ENCODE peak calls at places on chromosomes 6 and 20, in eight cellular contexts. F is activated naive CD8-positive, alpha-beta T cell treated with anti-CD3 and anti-CD28 coated beads for 36 hours; B is substantia nigra; U is fibroblast of mammary gland; N is RKO; A is amniotic stem cell; D is right cardiac atrium; K is body of pancreas. J is an unnamed sample.

GRCh38 chr6:147109707-147110106 is 94.5 kb upstream of the STXBP5 start:
- DNase-seq in F (no peak), B (no peak), U (no peak), N (no peak), A (no peak), D (no peak), K (no peak), J (no peak)

GRCh38 chr6:20472748-20473147 is 61.5 kb upstream of the CDKAL1 start:
- DNase-seq in F (no peak), B (no peak), U (no peak), N (no peak), A (no peak), D (no peak), K (no peak), J (no peak)

GRCh38 chr20:10521068-10521834 is 86.1 kb downstream of the SLX4IP start:
- DNase-seq in F (no peak), B (no peak), U (peak), N (no peak), A (peak), D (no peak), K (no peak), J (no peak)

GRCh38 chr6:69232506-69233194 is 564.2 kb downstream of the LMBRD1 start:
- DNase-seq in F (peak), B (peak), U (peak), N (no peak), A (peak), D (peak), K (peak), J (no peak)

GRCh38 chr20:5809495-5809894 is 59.3 kb downstream of the SHLD1 start:
- DNase-seq in F (no peak), B (no peak), U (no peak), N (no peak), A (no peak), D (no peak), K (no peak), J (no peak)

GRCh38 chr20:64150756-64151633 is 13.3 kb upstream of the MYT1 start:
- DNase-seq in F (no peak), B (no peak), U (no peak), N (no peak), A (no peak), D (no peak), K (no peak), J (no peak)

GRCh38 chr20:62980380-62980960 is 26.3 kb downstream of the BHLHE23 start:
- DNase-seq in F (no peak), B (no peak), U (no peak), N (no peak), A (no peak), D (no peak), K (no peak), J (no peak)

GRCh38 chr6:13365320-13365719 is 37.0 kb upstream of the TBC1D7 start:
- DNase-seq in F (no peak), B (no peak), U (no peak), N (no peak), A (no peak), D (no peak), K (no peak), J (no peak)

GRCh38 chr6:46263709-46264091 is 92.9 kb upstream of the ENPP5 start:
- DNase-seq in F (no peak), B (no peak), U (peak), N (no peak), A (peak), D (no peak), K (no peak), J (no peak)

GRCh38 chr6:13406781-13407180 is 78.4 kb upstream of the TBC1D7 start:
- DNase-seq in F (no peak), B (no peak), U (no peak), N (no peak), A (no peak), D (no peak), K (no peak), J (no peak)

GRCh38 chr6:34573567-34574183 is 17.5 kb upstream of the SPDEF start:
- DNase-seq in F (no peak), B (no peak), U (no peak), N (no peak), A (no peak), D (no peak), K (no peak), J (no peak)

GRCh38 chr6:41531591-41532582 is 14.3 kb upstream of the FOXP4 start:
- DNase-seq in F (peak), B (no peak), U (peak), N (no peak), A (no peak), D (no peak), K (no peak), J (peak)

GRCh38 chr6:140285998-140286690 is 911.7 kb upstream of the CITED2 start:
- DNase-seq in F (no peak), B (no peak), U (no peak), N (no peak), A (no peak), D (no peak), K (no peak), J (no peak)

GRCh38 chr6:136520520-136520919 is 29.7 kb downstream of the MAP7 start:
- DNase-seq in F (no peak), B (no peak), U (no peak), N (no peak), A (no peak), D (no peak), K (no peak), J (no peak)

GRCh38 chr6:20438462-20439070 is 36.9 kb downstream of the E2F3 start:
- DNase-seq in F (no peak), B (no peak), U (no peak), N (no peak), A (no peak), D (no peak), K (no peak), J (no peak)

GRCh38 chr6:80690611-80691090 is 584.2 kb downstream of the BCKDHB start:
- DNase-seq in F (no peak), B (no peak), U (peak), N (no peak), A (no peak), D (no peak), K (no peak), J (no peak)

GRCh38 chr6:138752017-138752416 is 21.6 kb upstream of the CCDC28A start:
- DNase-seq in F (no peak), B (no peak), U (no peak), N (no peak), A (no peak), D (no peak), K (no peak), J (no peak)

GRCh38 chr20:16904751-16905150 is 156.6 kb downstream of the OTOR start:
- DNase-seq in F (no peak), B (no peak), U (no peak), N (peak), A (no peak), D (no peak), K (no peak), J (no peak)

GRCh38 chr6:34143884-34144580 is 1.9 kb downstream of the GRM4 start:
- DNase-seq in F (peak), B (no peak), U (no peak), N (no peak), A (no peak), D (no peak), K (no peak), J (peak)

GRCh38 chr6:47023543-47023942 is 18.6 kb downstream of the ADGRF1 start:
- DNase-seq in F (no peak), B (no peak), U (no peak), N (no peak), A (no peak), D (no peak), K (no peak), J (no peak)

GRCh38 chr6:113558966-113559365 is 298.2 kb upstream of the MARCKS start:
- DNase-seq in F (no peak), B (no peak), U (peak), N (no peak), A (no peak), D (no peak), K (no peak), J (no peak)

J was measured in stimulated activated naive B cell treated with anti-CD40 and anti-IgM and Interleukin-4, amounts not matched to agents 10 μg/mL and 1 μg/mL and 100 μg/mL, for 72 hours.